ENCODE peak calls at places on chromosome 16, in five cellular contexts. J, Z, G, E and M are unnamed samples.

GRCh38 chr16:6484121-6484520 is 848.5 kb upstream of the RBFOX1 start:
- DNase-seq in G (no peak), Z (no peak), J (no peak), E (no peak), M (peak)

GRCh38 chr16:53518550-53519416 is 15.8 kb upstream of the AKTIP start:
- DNase-seq in Z (peak), G (peak), J (no peak), E (peak), M (no peak)

GRCh38 chr16:47247691-47248090 is 103.9 kb upstream of the NETO2 start:
- DNase-seq in G (no peak), J (no peak), Z (no peak), E (no peak), M (no peak)

GRCh38 chr16:20952144-20952797 is 51.7 kb downstream of the LYRM1 start:
- DNase-seq in E (no peak), Z (no peak), J (no peak), G (no peak), M (peak)

GRCh38 chr16:192686-193085 is 12.4 kb downstream of the HBQ1 start:
- DNase-seq in Z (no peak), G (no peak), J (no peak), E (no peak), M (no peak)

GRCh38 chr16:27786221-27786848 is 236.4 kb downstream of the KATNIP start:
- DNase-seq in Z (no peak), G (no peak), J (no peak), E (no peak), M (no peak)

GRCh38 chr16:995087-995486 is 13.5 kb downstream of the SOX8 start:
- DNase-seq in J (no peak), G (no peak), Z (no peak), E (no peak), M (no peak)

GRCh38 chr16:27211026-27211425 is 7.7 kb downstream of the KDM8 start:
- DNase-seq in Z (no peak), E (no peak), G (no peak), J (no peak), M (no peak)

GRCh38 chr16:54239441-54239840 is 47.1 kb downstream of the IRX3 start:
- DNase-seq in E (no peak), G (no peak), J (no peak), Z (no peak), M (no peak)

GRCh38 chr16:67006930-67007658 is 18.7 kb downstream of the CES4A start:
- DNase-seq in Z (no peak), J (no peak), E (no peak), G (no peak), M (no peak)

GRCh38 chr16:5004311-5004710 is 29.4 kb downstream of the NAGPA start:
- DNase-seq in Z (no peak), E (no peak), J (no peak), G (no peak), M (no peak)

GRCh38 chr16:11780988-11781680 is 15.9 kb downstream of the ZC3H7A start:
- DNase-seq in E (no peak), J (no peak), Z (no peak), G (no peak), M (peak)